ENCODE peak calls at places on chromosomes 12 and 14, in eight cellular contexts. One of them, this sample, is unnamed.

GRCh38 chr12:105775351-105775750 is 363.4 kb downstream of the NUAK1 start:
- DNase-seq in A549: peak; percentile 50
- DNase-seq in RWPE1: no peak
- DNase-seq in foreskin fibroblast: no peak
- DNase-seq in K562: no peak
- DNase-seq in WTC11: no peak
- DNase-seq in activated B cell treated with CpG ODN at 0.5 μM for 24 hours: no peak
- DNase-seq in PC-3: peak; percentile 54
- DNase-seq in this sample: no peak

GRCh38 chr12:47212701-47213039 is 132.9 kb upstream of the AMIGO2 start:
- DNase-seq in PC-3: no peak
- DNase-seq in K562: no peak
- DNase-seq in RWPE1: no peak
- DNase-seq in activated B cell treated with CpG ODN at 0.5 μM for 24 hours: no peak
- DNase-seq in foreskin fibroblast: no peak
- DNase-seq in WTC11: no peak
- DNase-seq in A549: no peak
- DNase-seq in this sample: no peak

GRCh38 chr14:41609704-41610183 is 3.1 kb downstream of the LRFN5 start:
- DNase-seq in WTC11: peak; percentile 81
- DNase-seq in A549: peak; percentile 39
- DNase-seq in activated B cell treated with CpG ODN at 0.5 μM for 24 hours: no peak
- DNase-seq in RWPE1: no peak
- DNase-seq in foreskin fibroblast: no peak
- DNase-seq in K562: no peak
- DNase-seq in PC-3: peak; percentile 56
- DNase-seq in this sample: peak; percentile 7

GRCh38 chr12:100234591-100235304 is 32.1 kb downstream of the DEPDC4 start:
- DNase-seq in K562: peak; percentile 20
- DNase-seq in WTC11: no peak
- DNase-seq in A549: peak; percentile 59
- DNase-seq in activated B cell treated with CpG ODN at 0.5 μM for 24 hours: no peak
- DNase-seq in PC-3: peak; percentile 81
- DNase-seq in foreskin fibroblast: peak; percentile 21
- DNase-seq in RWPE1: peak; percentile 30
- DNase-seq in this sample: no peak

GRCh38 chr12:131555197-131555820 is 155.6 kb upstream of the SFSWAP start:
- DNase-seq in PC-3: peak; percentile 55
- DNase-seq in WTC11: no peak
- DNase-seq in K562: no peak
- DNase-seq in RWPE1: peak; percentile 65
- DNase-seq in A549: no peak
- DNase-seq in activated B cell treated with CpG ODN at 0.5 μM for 24 hours: no peak
- DNase-seq in foreskin fibroblast: no peak
- DNase-seq in this sample: no peak

GRCh38 chr12:113231275-113232231 is 10.3 kb downstream of the TPCN1 start:
- DNase-seq in activated B cell treated with CpG ODN at 0.5 μM for 24 hours: peak; percentile 9
- DNase-seq in K562: peak; percentile 43
- DNase-seq in WTC11: no peak
- DNase-seq in PC-3: no peak
- DNase-seq in A549: peak; percentile 36
- DNase-seq in RWPE1: peak; percentile 77
- DNase-seq in foreskin fibroblast: no peak
- DNase-seq in this sample: no peak

GRCh38 chr14:31843361-31844091 is 233.6 kb upstream of the ARHGAP5 start:
- DNase-seq in K562: no peak
- DNase-seq in foreskin fibroblast: no peak
- DNase-seq in PC-3: no peak
- DNase-seq in activated B cell treated with CpG ODN at 0.5 μM for 24 hours: no peak
- DNase-seq in WTC11: no peak
- DNase-seq in RWPE1: no peak
- DNase-seq in A549: no peak
- DNase-seq in this sample: no peak

GRCh38 chr12:114404451-114405198 is 1.3 kb downstream of the TBX5 start:
- DNase-seq in activated B cell treated with CpG ODN at 0.5 μM for 24 hours: no peak
- DNase-seq in foreskin fibroblast: no peak
- DNase-seq in WTC11: no peak
- DNase-seq in K562: no peak
- DNase-seq in RWPE1: no peak
- DNase-seq in PC-3: no peak
- DNase-seq in A549: no peak
- DNase-seq in this sample: no peak

GRCh38 chr14:83779266-83779665 is 1750.7 kb upstream of the FLRT2 start:
- DNase-seq in foreskin fibroblast: peak; percentile 76
- DNase-seq in RWPE1: peak; percentile 7
- DNase-seq in PC-3: peak; percentile 61
- DNase-seq in A549: no peak
- DNase-seq in K562: no peak
- DNase-seq in activated B cell treated with CpG ODN at 0.5 μM for 24 hours: no peak
- DNase-seq in WTC11: no peak
- DNase-seq in this sample: no peak

GRCh38 chr12:96141216-96141944 is 52.8 kb upstream of the ELK3 start:
- DNase-seq in K562: no peak
- DNase-seq in foreskin fibroblast: peak; percentile 35
- DNase-seq in PC-3: no peak
- DNase-seq in WTC11: no peak
- DNase-seq in RWPE1: no peak
- DNase-seq in A549: no peak
- DNase-seq in activated B cell treated with CpG ODN at 0.5 μM for 24 hours: no peak
- DNase-seq in this sample: no peak

GRCh38 chr14:100690672-100691071 is 36.0 kb upstream of the DLK1 start:
- DNase-seq in A549: no peak
- DNase-seq in foreskin fibroblast: no peak
- DNase-seq in K562: no peak
- DNase-seq in WTC11: no peak
- DNase-seq in RWPE1: no peak
- DNase-seq in activated B cell treated with CpG ODN at 0.5 μM for 24 hours: no peak
- DNase-seq in PC-3: no peak
- DNase-seq in this sample: no peak
- TF ChIP-seq CTCF in A549: no peak
- TF ChIP-seq CTCF in foreskin fibroblast: no peak
- TF ChIP-seq CTCF in K562: no peak
- TF ChIP-seq CTCF in WTC11: no peak
- TF ChIP-seq CTCF in RWPE1: no peak
- TF ChIP-seq CTCF in activated B cell treated with CpG ODN at 0.5 μM for 24 hours: no peak
- TF ChIP-seq CTCF in PC-3: no peak
- TF ChIP-seq CTCF in this sample: no peak

GRCh38 chr14:20682127-20682434 is 2.3 kb upstream of the RNASE4 start:
- DNase-seq in A549: no peak
- DNase-seq in WTC11: no peak
- DNase-seq in activated B cell treated with CpG ODN at 0.5 μM for 24 hours: no peak
- DNase-seq in RWPE1: no peak
- DNase-seq in PC-3: no peak
- DNase-seq in K562: no peak
- DNase-seq in foreskin fibroblast: no peak
- DNase-seq in this sample: no peak
- TF ChIP-seq CTCF in A549: no peak
- TF ChIP-seq CTCF in WTC11: no peak
- TF ChIP-seq CTCF in activated B cell treated with CpG ODN at 0.5 μM for 24 hours: no peak
- TF ChIP-seq CTCF in RWPE1: no peak
- TF ChIP-seq CTCF in PC-3: peak; percentile 26
- TF ChIP-seq CTCF in K562: no peak
- TF ChIP-seq CTCF in foreskin fibroblast: no peak
- TF ChIP-seq CTCF in this sample: no peak

GRCh38 chr14:32996343-32996742 is 57.7 kb downstream of the NPAS3 start:
- DNase-seq in K562: no peak
- DNase-seq in activated B cell treated with CpG ODN at 0.5 μM for 24 hours: no peak
- DNase-seq in A549: no peak
- DNase-seq in RWPE1: no peak
- DNase-seq in PC-3: no peak
- DNase-seq in WTC11: no peak
- DNase-seq in foreskin fibroblast: no peak
- DNase-seq in this sample: no peak

GRCh38 chr14:32998433-32998832 is 59.8 kb downstream of the NPAS3 start:
- DNase-seq in K562: no peak
- DNase-seq in RWPE1: peak; percentile 6
- DNase-seq in foreskin fibroblast: peak; percentile 5
- DNase-seq in activated B cell treated with CpG ODN at 0.5 μM for 24 hours: no peak
- DNase-seq in A549: no peak
- DNase-seq in WTC11: no peak
- DNase-seq in PC-3: peak; percentile 43
- DNase-seq in this sample: no peak
- TF ChIP-seq CTCF in K562: peak; percentile 3
- TF ChIP-seq CTCF in RWPE1: no peak
- TF ChIP-seq CTCF in foreskin fibroblast: peak; percentile 62
- TF ChIP-seq CTCF in activated B cell treated with CpG ODN at 0.5 μM for 24 hours: no peak
- TF ChIP-seq CTCF in A549: peak; percentile 7
- TF ChIP-seq CTCF in WTC11: no peak
- TF ChIP-seq CTCF in PC-3: peak; percentile 61
- TF ChIP-seq CTCF in this sample: peak; percentile 56

GRCh38 chr12:50174971-50175715 is 8.0 kb upstream of the CERS5 start:
- DNase-seq in foreskin fibroblast: peak; percentile 59
- DNase-seq in PC-3: peak; percentile 88
- DNase-seq in activated B cell treated with CpG ODN at 0.5 μM for 24 hours: no peak
- DNase-seq in K562: peak; percentile 54
- DNase-seq in RWPE1: peak; percentile 29
- DNase-seq in WTC11: no peak
- DNase-seq in A549: peak; percentile 81
- DNase-seq in this sample: peak; percentile 34
- TF ChIP-seq CTCF in foreskin fibroblast: peak; percentile 39
- TF ChIP-seq CTCF in PC-3: peak; percentile 83
- TF ChIP-seq CTCF in activated B cell treated with CpG ODN at 0.5 μM for 24 hours: peak; percentile 91
- TF ChIP-seq CTCF in K562: peak; percentile 54
- TF ChIP-seq CTCF in RWPE1: peak; percentile 71
- TF ChIP-seq CTCF in WTC11: peak; percentile 49
- TF ChIP-seq CTCF in A549: peak; percentile 91
- TF ChIP-seq CTCF in this sample: peak; percentile 65

DNA sequence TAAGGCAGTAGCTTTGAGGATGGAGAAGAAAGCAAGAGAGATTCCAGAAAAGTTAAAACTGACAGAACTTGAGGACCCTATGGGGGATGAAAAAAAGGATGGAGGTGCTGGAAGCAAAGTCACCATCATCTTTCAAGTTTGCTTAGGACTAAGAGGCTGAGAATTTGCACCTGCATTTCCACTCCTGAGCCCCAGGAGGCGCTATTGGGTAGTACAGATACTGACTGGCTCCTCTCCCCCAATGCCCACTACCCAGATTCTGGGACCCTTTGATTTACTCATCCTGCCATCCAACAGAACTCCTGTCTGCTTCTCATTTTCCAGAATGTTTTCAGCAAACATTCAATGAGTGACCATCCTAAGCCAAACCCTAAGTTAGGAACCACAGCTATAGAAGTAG is 34.0 kb upstream of the CMKLR1 start:
- DNase-seq in PC-3: peak; percentile 19
- DNase-seq in WTC11: peak; percentile 54
- DNase-seq in K562: peak; percentile 38
- DNase-seq in foreskin fibroblast: no peak
- DNase-seq in activated B cell treated with CpG ODN at 0.5 μM for 24 hours: no peak
- DNase-seq in RWPE1: no peak
- DNase-seq in A549: no peak
- DNase-seq in this sample: no peak
- TF ChIP-seq CTCF in PC-3: peak; percentile 60
- TF ChIP-seq CTCF in WTC11: peak; percentile 79
- TF ChIP-seq CTCF in K562: peak; percentile 42
- TF ChIP-seq CTCF in foreskin fibroblast: no peak
- TF ChIP-seq CTCF in activated B cell treated with CpG ODN at 0.5 μM for 24 hours: no peak
- TF ChIP-seq CTCF in RWPE1: no peak
- TF ChIP-seq CTCF in A549: no peak
- TF ChIP-seq CTCF in this sample: peak; percentile 57

DNA sequence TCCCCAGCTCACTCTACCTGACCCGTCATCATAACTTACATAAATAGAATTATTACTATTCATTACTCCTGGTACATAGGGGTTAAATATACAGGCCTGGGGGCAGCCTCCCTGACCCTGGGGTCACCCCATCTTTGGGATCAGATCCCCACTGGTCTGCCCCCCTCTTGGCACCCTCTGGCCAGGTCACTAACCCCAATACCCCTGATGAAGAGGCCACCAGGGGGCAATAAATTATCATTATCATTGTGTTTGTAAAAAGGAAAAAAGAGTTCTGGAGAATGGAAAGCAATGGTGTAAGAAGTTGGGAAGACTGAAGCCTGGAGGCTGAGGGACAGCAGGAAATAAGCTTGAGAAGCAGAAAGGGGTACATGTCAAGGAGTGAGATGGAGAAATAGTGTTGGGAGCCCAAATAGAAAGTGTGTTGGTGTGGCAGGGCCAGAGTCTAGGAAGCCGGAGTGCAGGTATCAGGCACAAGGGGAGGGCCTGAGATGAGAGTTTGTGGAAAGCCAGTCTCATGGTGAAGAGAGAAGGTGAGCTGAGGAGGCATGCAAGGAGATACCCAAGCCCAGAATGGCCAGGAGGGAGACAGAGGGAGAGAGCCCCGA is 6.1 kb upstream of the AAAS start:
- DNase-seq in WTC11: no peak
- DNase-seq in A549: peak; percentile 60
- DNase-seq in activated B cell treated with CpG ODN at 0.5 μM for 24 hours: no peak
- DNase-seq in PC-3: peak; percentile 40
- DNase-seq in RWPE1: no peak
- DNase-seq in K562: peak; percentile 56
- DNase-seq in foreskin fibroblast: no peak
- DNase-seq in this sample: peak; percentile 28
- TF ChIP-seq CTCF in WTC11: no peak
- TF ChIP-seq CTCF in A549: peak; percentile 53
- TF ChIP-seq CTCF in activated B cell treated with CpG ODN at 0.5 μM for 24 hours: no peak
- TF ChIP-seq CTCF in PC-3: peak; percentile 68
- TF ChIP-seq CTCF in RWPE1: peak; percentile 13
- TF ChIP-seq CTCF in K562: peak; percentile 40
- TF ChIP-seq CTCF in foreskin fibroblast: peak; percentile 23
- TF ChIP-seq CTCF in this sample: peak; percentile 59

GRCh38 chr12:118436002-118436724 is 59.8 kb downstream of the SUDS3 start:
- DNase-seq in RWPE1: no peak
- DNase-seq in foreskin fibroblast: no peak
- DNase-seq in activated B cell treated with CpG ODN at 0.5 μM for 24 hours: no peak
- DNase-seq in K562: no peak
- DNase-seq in A549: peak; percentile 27
- DNase-seq in PC-3: peak; percentile 27
- DNase-seq in WTC11: peak; percentile 65
- DNase-seq in this sample: peak; percentile 15

GRCh38 chr12:118436986-118437385 is 60.6 kb downstream of the SUDS3 start:
- DNase-seq in activated B cell treated with CpG ODN at 0.5 μM for 24 hours: no peak
- DNase-seq in foreskin fibroblast: peak; percentile 67
- DNase-seq in WTC11: no peak
- DNase-seq in A549: no peak
- DNase-seq in K562: no peak
- DNase-seq in PC-3: no peak
- DNase-seq in RWPE1: no peak
- DNase-seq in this sample: no peak

DNA sequence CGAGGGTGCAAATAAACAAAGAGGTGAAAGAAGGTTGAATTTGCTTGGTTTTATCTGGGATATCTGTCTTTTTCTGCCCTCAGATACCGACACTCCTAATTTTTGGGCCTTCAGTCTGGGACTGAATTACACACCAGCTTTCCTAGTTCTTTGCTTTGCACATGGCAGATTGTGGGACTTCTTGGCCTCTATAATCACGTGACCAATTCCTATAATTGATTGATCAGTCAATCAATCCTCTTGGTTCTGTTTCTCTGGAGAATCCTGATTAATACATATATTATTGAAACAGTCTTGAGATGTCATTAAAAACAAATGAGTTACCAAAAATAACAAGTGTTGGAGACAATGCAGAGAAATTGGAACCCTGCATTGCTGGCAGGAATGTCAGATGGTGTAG is 62.7 kb downstream of the SUDS3 start:
- DNase-seq in RWPE1: no peak
- DNase-seq in foreskin fibroblast: no peak
- DNase-seq in activated B cell treated with CpG ODN at 0.5 μM for 24 hours: no peak
- DNase-seq in A549: no peak
- DNase-seq in PC-3: no peak
- DNase-seq in WTC11: no peak
- DNase-seq in K562: no peak
- DNase-seq in this sample: no peak
- TF ChIP-seq CTCF in RWPE1: no peak
- TF ChIP-seq CTCF in foreskin fibroblast: no peak
- TF ChIP-seq CTCF in activated B cell treated with CpG ODN at 0.5 μM for 24 hours: no peak
- TF ChIP-seq CTCF in A549: no peak
- TF ChIP-seq CTCF in PC-3: no peak
- TF ChIP-seq CTCF in WTC11: no peak
- TF ChIP-seq CTCF in K562: no peak
- TF ChIP-seq CTCF in this sample: no peak

GRCh38 chr12:122519418-122519817 is 7.3 kb downstream of the RSRC2 start:
- DNase-seq in K562: no peak
- DNase-seq in foreskin fibroblast: no peak
- DNase-seq in PC-3: no peak
- DNase-seq in RWPE1: no peak
- DNase-seq in activated B cell treated with CpG ODN at 0.5 μM for 24 hours: no peak
- DNase-seq in WTC11: no peak
- DNase-seq in A549: no peak
- DNase-seq in this sample: no peak
- TF ChIP-seq CTCF in K562: no peak
- TF ChIP-seq CTCF in foreskin fibroblast: no peak
- TF ChIP-seq CTCF in PC-3: no peak
- TF ChIP-seq CTCF in RWPE1: no peak
- TF ChIP-seq CTCF in activated B cell treated with CpG ODN at 0.5 μM for 24 hours: no peak
- TF ChIP-seq CTCF in WTC11: no peak
- TF ChIP-seq CTCF in A549: no peak
- TF ChIP-seq CTCF in this sample: no peak